ENCODE peak calls at places on chromosomes 13 and 19, in ten cellular contexts. Z is NCI-H146; K is epithelial cell of prostate; V is adipocyte; R is stimulated activated CD4-positive, alpha-beta T cell treated with anti-CD3 and anti-CD28 coated beads, TNF-alpha, amount 100 ng/mL, for 1 hour; L is HTR-8/SVneo; J is iris pigment epithelial cell; B is omental fat pad; H is OCI-LY7; M is head of caudate nucleus. S is an unnamed sample.

GRCh38 chr13:110651271-110651670 is 35.9 kb downstream of the NAXD start:
- DNase-seq in Z (no peak), K (no peak), V (no peak), R (no peak), L (no peak), J (no peak), B (no peak), H (no peak), M (no peak), S (no peak)

GRCh38 chr13:110756268-110756667 is 42.8 kb downstream of the ING1 start:
- DNase-seq in Z (no peak), K (no peak), V (peak; percentile 5), R (no peak), L (peak; percentile 33), J (peak; percentile 91), B (no peak), H (no peak), M (no peak), S (no peak)

GRCh38 chr19:6589711-6590457 is 1.1 kb downstream of the CD70 start:
- DNase-seq in Z (no peak), K (no peak), V (no peak), R (no peak), L (no peak), J (no peak), B (no peak), H (no peak), M (no peak), S (no peak)

GRCh38 chr19:7550987-7551761 is 15.7 kb downstream of the PNPLA6 start:
- DNase-seq in Z (peak; percentile 61), K (no peak), V (peak; percentile 22), R (no peak), L (peak; percentile 46), J (peak; percentile 65), B (no peak), H (peak; percentile 49), M (peak; percentile 80), S (peak; percentile 62)

GRCh38 chr19:45607071-45608029 is 5.3 kb upstream of the GPR4 start:
- DNase-seq in Z (peak; percentile 62), K (no peak), V (peak; percentile 91), R (no peak), L (peak; percentile 75), J (peak; percentile 47), B (peak; percentile 72), H (peak; percentile 28), M (peak; percentile 69), S (peak; percentile 79)

GRCh38 chr13:85525411-85525810 is 273.8 kb downstream of the SLITRK6 start:
- DNase-seq in Z (no peak), K (no peak), V (peak; percentile 53), R (no peak), L (no peak), J (peak; percentile 30), B (no peak), H (no peak), M (no peak), S (no peak)

GRCh38 chr13:57636811-57637210 is 5.3 kb downstream of the PCDH17 start:
- DNase-seq in Z (no peak), K (no peak), V (no peak), R (no peak), L (no peak), J (no peak), B (no peak), H (no peak), M (no peak), S (no peak)

GRCh38 chr13:101930331-101930730 is 471.5 kb downstream of the FGF14 start:
- DNase-seq in Z (no peak), K (no peak), V (peak; percentile 77), R (no peak), L (no peak), J (peak; percentile 37), B (no peak), H (no peak), M (no peak), S (no peak)

GRCh38 chr13:32804673-32805260 is 211.5 kb upstream of the KL start:
- DNase-seq in Z (peak; percentile 65), K (no peak), V (peak; percentile 45), R (no peak), L (no peak), J (peak; percentile 64), B (no peak), H (no peak), M (no peak), S (no peak)

GRCh38 chr19:35718345-35719041 is 690 bp downstream of the KMT2B start:
- DNase-seq in Z (peak; percentile 46), K (no peak), V (peak; percentile 31), R (no peak), L (no peak), J (peak; percentile 21), B (no peak), H (peak; percentile 59), M (peak; percentile 31), S (peak; percentile 43)

GRCh38 chr13:109610517-109610916 is 175.9 kb downstream of the IRS2 start:
- DNase-seq in Z (peak; percentile 29), K (no peak), V (no peak), R (peak; percentile 5), L (no peak), J (peak; percentile 22), B (no peak), H (peak; percentile 1), M (peak; percentile 31), S (peak; percentile 43)

GRCh38 chr19:33407716-33408115 is 34.2 kb downstream of the CEBPG start:
- DNase-seq in Z (no peak), K (no peak), V (no peak), R (no peak), L (no peak), J (no peak), B (no peak), H (no peak), M (no peak), S (peak; percentile 11)

GRCh38 chr19:41960973-41961372 is 1.9 kb upstream of the RABAC1 start:
- DNase-seq in Z (no peak), K (no peak), V (peak; percentile 7), R (no peak), L (no peak), J (no peak), B (no peak), H (no peak), M (no peak), S (no peak)

GRCh38 chr19:31377736-31378135 is 28.5 kb upstream of the TSHZ3 start:
- DNase-seq in Z (no peak), K (no peak), V (no peak), R (no peak), L (no peak), J (no peak), B (no peak), H (no peak), M (no peak), S (no peak)

GRCh38 chr13:32323912-32324311 is 8.6 kb downstream of the BRCA2 start:
- DNase-seq in Z (no peak), K (no peak), V (peak; percentile 62), R (no peak), L (no peak), J (peak; percentile 73), B (no peak), H (no peak), M (no peak), S (no peak)

GRCh38 chr19:31223805-31224534 is 125.3 kb downstream of the TSHZ3 start:
- DNase-seq in Z (no peak), K (no peak), V (peak; percentile 94), R (no peak), L (no peak), J (peak; percentile 93), B (no peak), H (no peak), M (no peak), S (no peak)

GRCh38 chr19:19627716-19628498 is at the start of gene LPAR2:
- DNase-seq in Z (peak; percentile 86), K (no peak), V (peak; percentile 28), R (peak; percentile 67), L (no peak), J (no peak), B (no peak), H (peak; percentile 82), M (no peak), S (no peak)

GRCh38 chr19:30322641-30323320 is 49.4 kb upstream of the ZNF536 start:
- DNase-seq in Z (no peak), K (no peak), V (no peak), R (no peak), L (no peak), J (no peak), B (no peak), H (no peak), M (no peak), S (no peak)

GRCh38 chr13:101181076-101181685 is 235.1 kb downstream of the NALCN start:
- DNase-seq in Z (no peak), K (peak; percentile 6), V (no peak), R (no peak), L (no peak), J (no peak), B (no peak), H (no peak), M (no peak), S (no peak)

GRCh38 chr13:86002921-86003488 is 203.8 kb upstream of the SLITRK6 start:
- DNase-seq in Z (peak; percentile 99), K (no peak), V (no peak), R (no peak), L (no peak), J (peak; percentile 6), B (no peak), H (no peak), M (no peak), S (no peak)

GRCh38 chr19:2549701-2550191 is 73.8 kb downstream of the GADD45B start:
- DNase-seq in Z (no peak), K (no peak), V (peak; percentile 38), R (no peak), L (no peak), J (peak; percentile 95), B (no peak), H (no peak), M (peak; percentile 81), S (peak; percentile 80)

GRCh38 chr13:78160793-78161192 is 242.2 kb upstream of the EDNRB start:
- DNase-seq in Z (peak; percentile 7), K (no peak), V (peak; percentile 77), R (no peak), L (peak; percentile 2), J (peak; percentile 73), B (no peak), H (no peak), M (no peak), S (no peak)

GRCh38 chr13:59494560-59494970 is 669.2 kb downstream of the DIAPH3 start:
- DNase-seq in Z (no peak), K (no peak), V (peak; percentile 67), R (no peak), L (no peak), J (peak; percentile 95), B (no peak), H (no peak), M (no peak), S (peak; percentile 30)

GRCh38 chr13:100100115-100100879 is 11.4 kb downstream of the PCCA start:
- DNase-seq in Z (no peak), K (peak; percentile 51), V (peak; percentile 81), R (no peak), L (peak; percentile 12), J (peak; percentile 90), B (no peak), H (no peak), M (no peak), S (no peak)

GRCh38 chr13:26508885-26509284 is 48.6 kb upstream of the WASF3 start:
- DNase-seq in Z (no peak), K (peak; percentile 46), V (peak; percentile 63), R (no peak), L (no peak), J (peak; percentile 93), B (peak; percentile 79), H (no peak), M (no peak), S (peak; percentile 84)

GRCh38 chr13:59360108-59360507 is 803.6 kb downstream of the DIAPH3 start:
- DNase-seq in Z (no peak), K (no peak), V (no peak), R (no peak), L (no peak), J (peak; percentile 15), B (no peak), H (no peak), M (no peak), S (no peak)

GRCh38 chr19:8571006-8571411 is 6.2 kb downstream of the MYO1F start:
- DNase-seq in Z (no peak), K (no peak), V (peak; percentile 46), R (peak; percentile 25), L (peak; percentile 51), J (peak; percentile 88), B (no peak), H (no peak), M (no peak), S (peak; percentile 27)

GRCh38 chr13:49023441-49023840 is 47.7 kb downstream of the FNDC3A start:
- DNase-seq in Z (no peak), K (peak; percentile 10), V (peak; percentile 57), R (no peak), L (peak; percentile 9), J (peak; percentile 84), B (no peak), H (no peak), M (no peak), S (no peak)

S was measured in left ventricle myocardium inferior.